ENCODE peak calls at places on chromosomes 1 and 21, in nine cellular contexts. One of them, this sample, is unnamed.

GRCh38 chr1:109892476-109893368 is 17.9 kb upstream of the CSF1 start:
- DNase-seq in activated T-cell treated with anti-CD3 and anti-CD28 coated beads, Interleukin-2, amount 50 U/mL, for 72 hours: no peak
- DNase-seq in NCI-H446 treated with DMSO at 0.1 percent for 48 hours: no peak
- DNase-seq in IMR-90: peak
- DNase-seq in right cardiac atrium: peak
- DNase-seq in H54: no peak
- DNase-seq in GM12891: no peak
- DNase-seq in astrocyte: no peak
- DNase-seq in Panc1: no peak
- DNase-seq in this sample: no peak

GRCh38 chr1:208202333-208202987 is 41.7 kb downstream of the PLXNA2 start:
- DNase-seq in activated T-cell treated with anti-CD3 and anti-CD28 coated beads, Interleukin-2, amount 50 U/mL, for 72 hours: no peak
- DNase-seq in NCI-H446 treated with DMSO at 0.1 percent for 48 hours: no peak
- DNase-seq in IMR-90: no peak
- DNase-seq in right cardiac atrium: no peak
- DNase-seq in H54: no peak
- DNase-seq in GM12891: no peak
- DNase-seq in astrocyte: no peak
- DNase-seq in Panc1: no peak
- DNase-seq in this sample: no peak

GRCh38 chr1:83928396-83928795 is 70.5 kb downstream of the TTLL7 start:
- DNase-seq in activated T-cell treated with anti-CD3 and anti-CD28 coated beads, Interleukin-2, amount 50 U/mL, for 72 hours: no peak
- DNase-seq in NCI-H446 treated with DMSO at 0.1 percent for 48 hours: no peak
- DNase-seq in IMR-90: peak
- DNase-seq in right cardiac atrium: no peak
- DNase-seq in H54: no peak
- DNase-seq in GM12891: no peak
- DNase-seq in astrocyte: no peak
- DNase-seq in Panc1: no peak
- DNase-seq in this sample: no peak

GRCh38 chr1:68308034-68308433 is 75.7 kb upstream of the WLS start:
- DNase-seq in activated T-cell treated with anti-CD3 and anti-CD28 coated beads, Interleukin-2, amount 50 U/mL, for 72 hours: no peak
- DNase-seq in NCI-H446 treated with DMSO at 0.1 percent for 48 hours: no peak
- DNase-seq in IMR-90: no peak
- DNase-seq in right cardiac atrium: no peak
- DNase-seq in H54: no peak
- DNase-seq in GM12891: no peak
- DNase-seq in astrocyte: no peak
- DNase-seq in Panc1: no peak
- DNase-seq in this sample: no peak

GRCh38 chr21:14836950-14837349 is 227.8 kb downstream of the NRIP1 start:
- DNase-seq in activated T-cell treated with anti-CD3 and anti-CD28 coated beads, Interleukin-2, amount 50 U/mL, for 72 hours: no peak
- DNase-seq in NCI-H446 treated with DMSO at 0.1 percent for 48 hours: no peak
- DNase-seq in IMR-90: peak
- DNase-seq in right cardiac atrium: no peak
- DNase-seq in H54: no peak
- DNase-seq in GM12891: no peak
- DNase-seq in astrocyte: peak
- DNase-seq in Panc1: no peak
- DNase-seq in this sample: no peak

GRCh38 chr21:41622831-41623548 is 115.0 kb upstream of the TMPRSS2 start:
- DNase-seq in activated T-cell treated with anti-CD3 and anti-CD28 coated beads, Interleukin-2, amount 50 U/mL, for 72 hours: peak
- DNase-seq in NCI-H446 treated with DMSO at 0.1 percent for 48 hours: no peak
- DNase-seq in IMR-90: peak
- DNase-seq in right cardiac atrium: no peak
- DNase-seq in H54: peak
- DNase-seq in GM12891: no peak
- DNase-seq in astrocyte: peak
- DNase-seq in Panc1: no peak
- DNase-seq in this sample: peak

GRCh38 chr1:118982816-118983557 is 5.2 kb downstream of the TBX15 start:
- DNase-seq in activated T-cell treated with anti-CD3 and anti-CD28 coated beads, Interleukin-2, amount 50 U/mL, for 72 hours: no peak
- DNase-seq in NCI-H446 treated with DMSO at 0.1 percent for 48 hours: no peak
- DNase-seq in IMR-90: no peak
- DNase-seq in right cardiac atrium: no peak
- DNase-seq in H54: no peak
- DNase-seq in GM12891: no peak
- DNase-seq in astrocyte: no peak
- DNase-seq in Panc1: no peak
- DNase-seq in this sample: no peak

GRCh38 chr1:163072658-163073057 is 3.5 kb downstream of the RGS4 start:
- DNase-seq in activated T-cell treated with anti-CD3 and anti-CD28 coated beads, Interleukin-2, amount 50 U/mL, for 72 hours: no peak
- DNase-seq in NCI-H446 treated with DMSO at 0.1 percent for 48 hours: no peak
- DNase-seq in IMR-90: peak
- DNase-seq in right cardiac atrium: no peak
- DNase-seq in H54: no peak
- DNase-seq in GM12891: no peak
- DNase-seq in astrocyte: peak
- DNase-seq in Panc1: no peak
- DNase-seq in this sample: no peak

GRCh38 chr1:42142894-42143675 is 10.1 kb upstream of the GUCA2B start:
- DNase-seq in activated T-cell treated with anti-CD3 and anti-CD28 coated beads, Interleukin-2, amount 50 U/mL, for 72 hours: no peak
- DNase-seq in NCI-H446 treated with DMSO at 0.1 percent for 48 hours: no peak
- DNase-seq in IMR-90: no peak
- DNase-seq in right cardiac atrium: no peak
- DNase-seq in H54: no peak
- DNase-seq in GM12891: no peak
- DNase-seq in astrocyte: no peak
- DNase-seq in Panc1: no peak
- DNase-seq in this sample: no peak

GRCh38 chr21:36572091-36572490 is 92.2 kb upstream of the CLDN14 start:
- DNase-seq in activated T-cell treated with anti-CD3 and anti-CD28 coated beads, Interleukin-2, amount 50 U/mL, for 72 hours: no peak
- DNase-seq in NCI-H446 treated with DMSO at 0.1 percent for 48 hours: no peak
- DNase-seq in IMR-90: no peak
- DNase-seq in right cardiac atrium: no peak
- DNase-seq in H54: no peak
- DNase-seq in GM12891: no peak
- DNase-seq in astrocyte: no peak
- DNase-seq in Panc1: no peak
- DNase-seq in this sample: no peak

GRCh38 chr1:119874186-119874585 is 22.1 kb downstream of the ADAM30 start:
- DNase-seq in activated T-cell treated with anti-CD3 and anti-CD28 coated beads, Interleukin-2, amount 50 U/mL, for 72 hours: no peak
- DNase-seq in NCI-H446 treated with DMSO at 0.1 percent for 48 hours: no peak
- DNase-seq in IMR-90: no peak
- DNase-seq in right cardiac atrium: no peak
- DNase-seq in H54: no peak
- DNase-seq in GM12891: no peak
- DNase-seq in astrocyte: no peak
- DNase-seq in Panc1: no peak
- DNase-seq in this sample: no peak

GRCh38 chr1:30192969-30193630 is 530.3 kb downstream of the MATN1 start:
- DNase-seq in activated T-cell treated with anti-CD3 and anti-CD28 coated beads, Interleukin-2, amount 50 U/mL, for 72 hours: no peak
- DNase-seq in NCI-H446 treated with DMSO at 0.1 percent for 48 hours: no peak
- DNase-seq in IMR-90: no peak
- DNase-seq in right cardiac atrium: no peak
- DNase-seq in H54: no peak
- DNase-seq in GM12891: no peak
- DNase-seq in astrocyte: no peak
- DNase-seq in Panc1: no peak
- DNase-seq in this sample: no peak

GRCh38 chr1:77639056-77639455 is 43.4 kb downstream of the ZZZ3 start:
- DNase-seq in activated T-cell treated with anti-CD3 and anti-CD28 coated beads, Interleukin-2, amount 50 U/mL, for 72 hours: no peak
- DNase-seq in NCI-H446 treated with DMSO at 0.1 percent for 48 hours: no peak
- DNase-seq in IMR-90: peak
- DNase-seq in right cardiac atrium: no peak
- DNase-seq in H54: peak
- DNase-seq in GM12891: no peak
- DNase-seq in astrocyte: peak
- DNase-seq in Panc1: no peak
- DNase-seq in this sample: no peak

GRCh38 chr21:45592208-45592619 is 50.0 kb upstream of the SLC19A1 start:
- DNase-seq in activated T-cell treated with anti-CD3 and anti-CD28 coated beads, Interleukin-2, amount 50 U/mL, for 72 hours: peak
- DNase-seq in NCI-H446 treated with DMSO at 0.1 percent for 48 hours: no peak
- DNase-seq in IMR-90: no peak
- DNase-seq in right cardiac atrium: no peak
- DNase-seq in H54: no peak
- DNase-seq in GM12891: peak
- DNase-seq in astrocyte: no peak
- DNase-seq in Panc1: no peak
- DNase-seq in this sample: peak

GRCh38 chr1:85884372-85885035 is 176.3 kb upstream of the ZNHIT6 start:
- DNase-seq in activated T-cell treated with anti-CD3 and anti-CD28 coated beads, Interleukin-2, amount 50 U/mL, for 72 hours: no peak
- DNase-seq in NCI-H446 treated with DMSO at 0.1 percent for 48 hours: no peak
- DNase-seq in IMR-90: peak
- DNase-seq in right cardiac atrium: no peak
- DNase-seq in H54: peak
- DNase-seq in GM12891: no peak
- DNase-seq in astrocyte: no peak
- DNase-seq in Panc1: peak
- DNase-seq in this sample: no peak

GRCh38 chr1:48966583-48966982 is 189.9 kb upstream of the BEND5 start:
- DNase-seq in activated T-cell treated with anti-CD3 and anti-CD28 coated beads, Interleukin-2, amount 50 U/mL, for 72 hours: no peak
- DNase-seq in NCI-H446 treated with DMSO at 0.1 percent for 48 hours: no peak
- DNase-seq in IMR-90: no peak
- DNase-seq in right cardiac atrium: no peak
- DNase-seq in H54: no peak
- DNase-seq in GM12891: no peak
- DNase-seq in astrocyte: peak
- DNase-seq in Panc1: no peak
- DNase-seq in this sample: no peak

GRCh38 chr1:185308126-185308525 is 8.9 kb downstream of the IVNS1ABP start:
- DNase-seq in activated T-cell treated with anti-CD3 and anti-CD28 coated beads, Interleukin-2, amount 50 U/mL, for 72 hours: no peak
- DNase-seq in NCI-H446 treated with DMSO at 0.1 percent for 48 hours: no peak
- DNase-seq in IMR-90: no peak
- DNase-seq in right cardiac atrium: no peak
- DNase-seq in H54: no peak
- DNase-seq in GM12891: no peak
- DNase-seq in astrocyte: no peak
- DNase-seq in Panc1: no peak
- DNase-seq in this sample: no peak

GRCh38 chr1:19167140-19167539 is 42.9 kb downstream of the UBR4 start:
- DNase-seq in activated T-cell treated with anti-CD3 and anti-CD28 coated beads, Interleukin-2, amount 50 U/mL, for 72 hours: no peak
- DNase-seq in NCI-H446 treated with DMSO at 0.1 percent for 48 hours: no peak
- DNase-seq in IMR-90: no peak
- DNase-seq in right cardiac atrium: no peak
- DNase-seq in H54: no peak
- DNase-seq in GM12891: no peak
- DNase-seq in astrocyte: no peak
- DNase-seq in Panc1: no peak
- DNase-seq in this sample: no peak

This sample was measured in stimulated activated naive CD8-positive, alpha-beta T cell treated with anti-CD3 and anti-CD28 coated beads, Interleukin-15, amount 100 ng/mL, for 72 hours.